ENCODE peak calls at places on chromosomes 1 and 21, in seven cellular contexts. Q is pancreas, X is mammary epithelial cell, Y is hepatocyte, I is thoracic aorta, P is tibial nerve, V is aorta. U is an unnamed sample. For H3K4me1, the result is how much of the 10 kb centered on the place peaks cover.

GRCh38 chr1:231165371-231165770 is 3.5 kb downstream of the TRIM67 start:
- DNase-seq in Q (no peak), X (no peak), Y (no peak), I (no peak), P (no peak), V (no peak), U (peak)

GRCh38 chr1:225923381-225923691 is 714 bp downstream of the PYCR2 start:
- DNase-seq in Q (no peak), X (no peak), Y (peak), I (no peak), P (no peak), V (no peak), U (no peak)

GRCh38 chr1:227788279-227789041 is 27.0 kb upstream of the PRSS38 start:
- DNase-seq in Q (peak), X (peak), Y (peak), I (no peak), P (no peak), V (peak), U (no peak)

GRCh38 chr1:8031176-8031785 is 5.2 kb upstream of the ERRFI1 start:
- DNase-seq in Q (no peak), X (no peak), Y (peak), I (no peak), P (no peak), V (no peak), U (peak)

GRCh38 chr1:29193879-29194455 is 12.3 kb upstream of the SRSF4 start:
- DNase-seq in Q (no peak), X (no peak), Y (no peak), I (no peak), P (no peak), V (peak), U (no peak)

GRCh38 chr1:24929091-24929875 is 793 bp downstream of the RUNX3 start:
- DNase-seq in Q (no peak), X (peak), Y (peak), I (no peak), P (no peak), V (peak), U (no peak)

GRCh38 chr21:36330904-36331303 is 10.9 kb downstream of the MORC3 start:
- DNase-seq in Q (peak), X (peak), Y (peak), I (no peak), P (peak), V (no peak), U (peak)

GRCh38 chr1:182133181-182133580 is 71.7 kb upstream of the ZNF648 start:
- DNase-seq in Q (no peak), X (no peak), Y (no peak), I (no peak), P (no peak), V (no peak), U (no peak)

GRCh38 chr1:197144570-197145325 is 1.7 kb downstream of the ASPM start:
- DNase-seq in Q (no peak), X (peak), Y (no peak), I (no peak), P (no peak), V (no peak), U (peak)

DNA sequence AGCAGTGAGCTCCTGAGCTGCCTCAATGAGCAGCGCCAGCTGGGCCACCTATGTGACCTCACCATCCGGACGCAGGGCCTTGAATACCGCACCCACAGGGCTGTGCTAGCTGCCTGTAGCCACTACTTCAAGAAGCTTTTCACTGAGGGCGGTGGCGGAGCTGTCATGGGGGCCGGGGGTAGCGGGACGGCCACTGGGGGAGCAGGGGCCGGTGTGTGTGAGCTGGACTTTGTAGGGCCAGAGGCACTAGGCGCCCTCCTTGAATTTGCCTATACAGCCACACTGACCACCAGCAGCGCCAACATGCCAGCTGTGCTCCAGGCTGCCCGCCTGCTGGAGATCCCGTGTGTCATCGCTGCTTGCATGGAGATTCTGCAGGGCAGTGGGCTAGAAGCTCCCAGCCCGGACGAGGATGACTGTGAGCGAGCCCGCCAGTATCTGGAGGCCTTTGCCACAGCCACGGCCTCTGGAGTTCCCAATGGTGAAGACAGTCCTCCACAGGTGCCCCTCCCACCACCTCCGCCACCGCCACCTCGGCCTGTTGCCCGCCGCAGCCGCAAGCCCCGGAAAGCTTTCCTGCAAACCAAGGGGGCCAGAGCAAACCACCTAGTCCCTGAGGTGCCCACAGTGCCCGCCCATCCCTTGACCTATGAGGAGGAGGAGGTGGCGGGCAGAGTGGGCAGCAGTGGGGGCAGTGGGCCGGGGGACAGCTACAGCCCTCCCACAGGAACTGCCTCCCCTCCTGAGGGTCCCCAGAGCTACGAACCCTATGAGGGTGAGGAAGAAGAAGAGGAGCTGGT is 12.3 kb downstream of the ZBTB7B start:
- DNase-seq in Q (no peak), X (no peak), Y (no peak), I (no peak), P (no peak), V (no peak), U (no peak)
- H3K4me1 ChIP-seq in Q (under half), X (under half), Y (under half), I (under half), P (under half), V (under half), U (under half)

GRCh38 chr1:200343874-200344273 is 66.0 kb downstream of the ZNF281 start:
- DNase-seq in Q (no peak), X (peak), Y (no peak), I (no peak), P (no peak), V (no peak), U (no peak)
- H3K4me1 ChIP-seq in Q (under half), X (under half), Y (under half), I (under half), P (under half), V (under half), U (under half)

DNA sequence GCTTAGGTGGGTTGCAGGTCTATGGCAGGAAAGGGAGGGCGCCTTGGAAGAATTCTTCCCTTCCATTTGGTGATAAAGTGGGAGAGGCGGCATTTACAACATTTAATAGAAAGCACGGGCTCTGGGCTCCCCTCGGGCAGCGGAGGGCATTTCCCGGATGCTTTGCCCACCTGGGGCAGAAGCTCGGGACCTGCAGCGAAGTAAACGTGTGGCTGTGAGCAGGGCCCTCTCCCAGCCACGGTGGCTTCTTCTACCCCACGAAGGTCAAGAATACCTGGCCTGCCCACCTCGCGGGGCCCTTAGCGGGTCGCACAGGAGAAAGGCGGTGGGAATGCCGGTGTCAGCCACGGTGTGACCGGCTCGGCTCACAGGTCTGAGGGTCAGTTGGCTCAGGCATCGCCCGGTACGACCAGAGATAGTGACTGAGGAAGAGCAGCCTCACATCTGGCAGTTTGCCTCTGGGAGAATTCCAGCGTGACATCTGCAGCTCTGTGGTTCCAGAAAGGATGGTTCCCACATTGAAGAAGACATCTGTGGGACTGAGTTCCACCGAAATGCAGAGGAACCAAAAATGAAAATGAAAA is 621 bp upstream of the F3 start:
- DNase-seq in Q (peak), X (peak), Y (no peak), I (no peak), P (peak), V (peak), U (peak)
- H3K4me1 ChIP-seq in Q (under half), X (under half), Y (under half), I (under half), P (under half), V (under half), U (under half)

DNA sequence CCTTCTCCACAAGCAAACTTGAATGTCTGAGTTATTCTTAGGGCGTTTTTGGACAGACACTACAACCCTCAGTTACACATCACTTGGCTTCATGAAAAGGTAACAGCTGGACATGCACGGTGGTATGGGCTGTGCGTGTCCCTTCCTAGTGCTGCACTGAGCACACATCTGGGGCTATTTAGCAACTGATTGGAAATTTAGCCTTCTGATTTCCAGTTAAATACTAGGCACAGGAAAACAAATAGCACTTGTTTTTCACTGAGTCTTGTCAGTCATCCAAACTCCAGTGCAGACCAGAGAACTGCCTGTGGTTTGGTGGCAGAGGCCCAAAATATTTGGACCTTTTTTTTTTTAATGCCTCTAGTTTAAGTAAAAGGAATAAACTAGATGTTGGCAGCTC is 134.7 kb downstream of the TGFBR3 start:
- DNase-seq in Q (no peak), X (no peak), Y (peak), I (no peak), P (peak), V (no peak), U (peak)
- H3K4me1 ChIP-seq in Q (under half), X (under half), Y (under half), I (under half), P (under half), V (under half), U (under half)

DNA sequence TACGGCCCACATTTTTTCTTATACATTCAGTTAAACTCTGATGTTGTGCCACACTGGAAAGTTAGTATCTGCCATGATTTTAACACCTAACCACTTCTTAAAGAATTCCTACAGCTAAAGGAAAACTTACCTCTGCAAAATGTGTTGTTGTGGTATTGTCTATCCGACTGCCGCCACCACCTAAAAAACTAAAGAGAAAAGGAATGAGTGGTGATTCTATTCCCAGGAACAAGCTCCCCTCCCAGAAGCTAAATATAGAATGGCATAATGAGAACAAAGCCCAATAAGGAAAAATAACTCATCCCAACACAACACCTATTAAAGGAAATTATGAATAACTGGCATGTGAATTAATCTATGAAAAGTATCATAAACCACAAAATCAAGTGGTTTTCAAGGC is 39.5 kb downstream of the RNF115 start:
- DNase-seq in Q (no peak), X (no peak), Y (no peak), I (no peak), P (no peak), V (no peak), U (peak)
- H3K4me1 ChIP-seq in Q (under half), X (under half), Y (under half), I (under half), P (under half), V (under half), U (under half)

GRCh38 chr1:109116286-109116685 is 2.4 kb downstream of the ELAPOR1 start:
- DNase-seq in Q (peak), X (no peak), Y (no peak), I (no peak), P (no peak), V (no peak), U (no peak)
- H3K4me1 ChIP-seq in Q (under half), X (under half), Y (under half), I (under half), P (under half), V (under half), U (under half)

GRCh38 chr1:89918794-89919155 is 76.1 kb upstream of the ZNF326 start:
- DNase-seq in Q (no peak), X (peak), Y (no peak), I (no peak), P (no peak), V (no peak), U (no peak)

GRCh38 chr1:89919174-89919573 is 75.7 kb upstream of the ZNF326 start:
- DNase-seq in Q (no peak), X (no peak), Y (no peak), I (no peak), P (no peak), V (no peak), U (no peak)

GRCh38 chr1:89922911-89923310 is 72.0 kb upstream of the ZNF326 start:
- DNase-seq in Q (no peak), X (no peak), Y (no peak), I (no peak), P (no peak), V (no peak), U (no peak)

GRCh38 chr1:89917353-89917752 is 77.6 kb upstream of the ZNF326 start:
- DNase-seq in Q (no peak), X (no peak), Y (no peak), I (no peak), P (no peak), V (no peak), U (no peak)

GRCh38 chr1:89918127-89918793 is 76.7 kb upstream of the ZNF326 start:
- DNase-seq in Q (no peak), X (peak), Y (no peak), I (no peak), P (no peak), V (no peak), U (peak)
- H3K4me1 ChIP-seq in Q (under half), X (under half), Y (under half), I (under half), P (under half), V (under half), U (under half)

GRCh38 chr1:156126701-156127534 is 12.4 kb downstream of the LMNA start:
- DNase-seq in Q (no peak), X (peak), Y (peak), I (no peak), P (no peak), V (peak), U (peak)

GRCh38 chr1:156126043-156126700 is 11.7 kb downstream of the LMNA start:
- DNase-seq in Q (peak), X (peak), Y (peak), I (peak), P (peak), V (peak), U (peak)

GRCh38 chr1:156128749-156129682 is 14.5 kb downstream of the LMNA start:
- DNase-seq in Q (no peak), X (no peak), Y (peak), I (no peak), P (no peak), V (peak), U (peak)

GRCh38 chr1:156130578-156130942 is 16.0 kb downstream of the LMNA start:
- DNase-seq in Q (no peak), X (no peak), Y (no peak), I (no peak), P (no peak), V (no peak), U (no peak)

GRCh38 chr1:156129687-156130577 is 15.4 kb downstream of the LMNA start:
- DNase-seq in Q (peak), X (peak), Y (peak), I (peak), P (peak), V (peak), U (peak)
- H3K4me1 ChIP-seq in Q (under half), X (half or more), Y (half or more), I (under half), P (under half), V (under half), U (under half)

GRCh38 chr1:27590917-27591508 is 12.9 kb downstream of the AHDC1 start:
- DNase-seq in Q (no peak), X (no peak), Y (no peak), I (no peak), P (no peak), V (no peak), U (no peak)
- H3K4me1 ChIP-seq in Q (under half), X (half or more), Y (half or more), I (under half), P (under half), V (under half), U (half or more)

U was measured in fibroblast of lung.